ENCODE peak calls at places on chromosomes 2 and 18, in four cellular contexts. L is foreskin fibroblast, R is bronchial epithelial cell, I is transverse colon. K is an unnamed sample.
A peak's percentile ranks its signal among the peaks of the same experiment; 100 is the strongest.

GRCh38 chr2:108407864-108408729 is 30.3 kb downstream of the SULT1C4 start:
- DNase-seq in L (no peak), R (no peak), I (no peak), K (no peak)

GRCh38 chr2:200000444-200001163 is 45.2 kb downstream of the MAIP1 start:
- DNase-seq in R (no peak), I (no peak), L (no peak), K (no peak)

GRCh38 chr2:147845608-147846002 is 776 bp downstream of the ACVR2A start:
- DNase-seq in I (no peak), R (peak; percentile 31), L (peak; percentile 41), K (no peak)

GRCh38 chr2:8685697-8686358 is 4.0 kb downstream of the ID2 start:
- DNase-seq in I (peak; percentile 81), R (no peak), L (peak; percentile 73), K (peak; percentile 93)

GRCh38 chr2:136664713-136665112 is 100.6 kb upstream of the THSD7B start:
- DNase-seq in L (no peak), I (no peak), R (no peak), K (no peak)

GRCh38 chr2:43676322-43677050 is at the start of gene C1GALT1C1L:
- DNase-seq in I (peak; percentile 72), R (peak; percentile 60), L (peak; percentile 68), K (no peak)

GRCh38 chr2:67616749-67617148 is 219.6 kb downstream of the ETAA1 start:
- DNase-seq in I (no peak), L (peak; percentile 60), R (no peak), K (no peak)

GRCh38 chr2:22282902-22283301 is 1102.1 kb upstream of the KLHL29 start:
- DNase-seq in I (no peak), L (no peak), R (no peak), K (no peak)

GRCh38 chr2:26184555-26185303 is 11.8 kb downstream of the GAREM2 start:
- DNase-seq in L (peak; percentile 90), I (peak; percentile 88), R (peak; percentile 34), K (peak; percentile 80)

GRCh38 chr2:215828528-215829184 is 184.7 kb downstream of the MREG start:
- DNase-seq in R (peak; percentile 65), L (peak; percentile 74), I (peak; percentile 58), K (peak; percentile 30)

DNA sequence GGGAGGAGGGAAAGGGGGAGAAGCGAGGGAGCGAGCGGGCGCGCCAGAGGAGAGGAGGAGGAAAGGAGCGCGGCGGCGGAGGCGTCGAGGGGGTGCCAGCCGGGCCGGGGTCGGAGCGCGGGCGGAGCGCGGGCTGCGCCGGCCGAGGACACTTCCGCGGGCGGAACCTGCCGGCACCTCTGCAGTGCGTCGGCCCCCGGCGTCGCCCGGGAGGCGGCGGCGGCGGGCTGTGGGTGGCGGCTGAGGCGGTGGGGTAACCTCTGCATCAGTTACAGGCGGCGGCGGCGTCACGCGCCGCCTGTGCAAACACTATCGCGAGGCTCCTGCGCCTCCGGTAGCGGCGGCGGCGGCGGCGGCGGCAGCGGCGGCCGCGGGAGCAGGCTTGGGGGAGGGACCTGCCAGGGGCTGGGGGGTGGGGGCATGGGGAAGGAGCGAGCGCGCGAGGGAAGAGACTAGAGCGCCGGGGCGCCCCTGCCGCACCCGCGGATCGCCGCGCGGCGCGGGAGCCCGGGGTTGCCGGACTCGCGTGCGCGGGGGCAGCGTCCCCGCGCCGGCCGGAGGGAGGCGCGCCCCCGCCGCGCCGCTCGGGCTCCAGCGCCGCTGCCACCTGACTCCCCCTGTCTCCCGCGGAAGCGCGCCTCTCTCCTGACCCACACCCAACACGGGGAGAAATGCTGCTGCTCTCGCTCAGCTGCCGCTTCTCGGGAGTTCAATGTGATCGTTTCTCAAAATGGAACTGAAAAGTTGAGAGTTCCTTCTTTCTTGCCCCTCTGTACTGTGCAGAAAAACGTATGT is at the start of gene TLK1:
- DNase-seq in I (peak; percentile 83), L (peak; percentile 84), R (peak; percentile 45), K (peak; percentile 55)
- TF ChIP-seq CTCF in I (no peak), L (no peak), R (peak; percentile 7), K (no peak)

GRCh38 chr2:62741127-62741526 is 35.6 kb downstream of the EHBP1 start:
- DNase-seq in R (no peak), I (no peak), L (no peak), K (no peak)
- TF ChIP-seq CTCF in R (no peak), I (no peak), L (no peak), K (no peak)

DNA sequence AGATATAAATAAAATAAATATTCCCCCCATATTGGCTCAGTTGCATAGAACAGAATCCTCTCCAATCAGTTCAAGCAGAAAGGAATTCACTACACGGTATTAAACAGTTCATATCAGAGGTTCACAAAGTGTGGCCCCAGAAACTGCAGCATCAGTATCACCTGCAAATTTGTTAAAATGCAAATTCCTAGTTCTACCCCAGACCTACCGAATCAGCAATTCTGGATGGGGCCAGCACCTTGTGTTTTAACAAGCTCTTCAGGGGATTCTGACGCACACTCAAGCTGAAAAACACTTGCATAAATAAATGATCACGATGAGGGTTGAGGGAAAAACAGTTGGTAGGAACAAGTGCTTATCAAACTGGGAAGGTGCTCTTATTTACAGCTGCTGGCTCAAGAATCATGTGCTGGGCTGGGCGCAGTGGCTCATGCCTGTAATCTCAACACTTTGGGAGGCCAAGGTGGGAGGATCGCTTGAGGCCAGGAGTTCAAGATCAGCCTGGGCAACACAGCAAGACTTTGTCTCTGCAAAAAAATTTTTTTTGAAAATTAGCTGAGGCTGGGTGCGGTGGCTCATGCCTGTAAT is 6.4 kb downstream of the GTF3C2 start:
- DNase-seq in L (no peak), I (no peak), R (no peak), K (no peak)
- TF ChIP-seq CTCF in L (no peak), I (no peak), R (no peak), K (no peak)

DNA sequence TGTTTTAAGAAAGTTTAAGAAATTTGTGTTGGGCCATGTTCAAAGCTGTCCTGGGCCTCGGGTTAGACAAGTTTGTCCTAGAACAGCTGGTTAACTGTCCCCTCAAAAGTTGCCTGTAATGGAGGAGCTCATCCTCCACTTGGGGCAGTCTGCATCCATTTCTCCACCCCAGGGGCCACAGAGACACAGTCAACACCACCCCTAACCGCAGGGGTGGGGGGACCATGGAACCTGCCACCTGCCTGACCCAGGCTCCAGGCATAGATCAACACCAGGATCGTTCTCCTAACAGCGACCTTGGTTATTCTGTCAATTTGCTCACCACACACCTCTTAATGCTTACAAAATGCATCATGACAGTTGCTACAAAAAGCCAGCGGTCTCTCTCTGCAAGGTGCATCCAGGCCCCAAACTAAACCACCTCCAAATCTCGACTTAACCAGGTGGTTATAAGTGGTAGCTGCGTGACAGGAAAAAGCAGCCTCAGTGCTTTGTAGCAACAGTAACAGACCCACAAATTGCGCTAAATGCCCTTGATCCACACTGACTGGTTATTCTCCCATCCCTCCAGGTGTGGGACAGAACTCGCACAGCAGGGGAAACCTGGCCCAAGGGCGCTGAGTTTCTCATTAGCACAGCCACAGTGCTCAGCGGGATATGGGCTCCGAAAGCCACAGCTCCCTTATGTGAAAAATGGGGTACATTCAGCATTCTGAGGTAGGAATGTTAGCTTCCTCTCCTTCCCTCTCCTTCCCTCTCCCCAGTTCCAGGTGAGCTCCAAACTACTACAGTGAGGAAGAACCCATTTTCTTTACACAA is 48.0 kb downstream of the HDLBP start:
- DNase-seq in R (no peak), I (no peak), L (no peak), K (no peak)
- TF ChIP-seq CTCF in R (no peak), I (no peak), L (no peak), K (no peak)

DNA sequence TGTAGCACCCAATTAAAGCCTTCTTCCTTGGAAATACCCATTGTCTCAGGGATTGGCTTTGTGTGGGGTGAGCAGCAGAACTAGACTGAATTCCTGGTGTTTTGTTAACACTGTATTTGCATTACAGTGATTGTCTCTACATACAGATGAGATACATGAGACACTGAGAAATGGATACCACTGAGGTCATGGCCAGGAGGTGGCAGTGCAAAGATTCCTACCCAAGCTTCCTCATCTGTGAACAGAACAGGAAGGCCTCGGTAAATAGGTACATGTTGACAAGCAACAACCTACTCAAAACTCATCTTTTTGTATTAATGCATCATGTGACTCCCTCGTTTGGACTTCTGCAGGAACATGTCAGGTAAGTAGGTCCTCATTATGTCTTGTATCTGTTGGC is 445.8 kb upstream of the RGPD4 start:
- DNase-seq in R (peak; percentile 20), I (no peak), L (no peak), K (no peak)
- TF ChIP-seq CTCF in R (peak; percentile 7), I (no peak), L (no peak), K (no peak)

GRCh38 chr2:211748339-211748738 is 790.3 kb downstream of the ERBB4 start:
- DNase-seq in L (no peak), R (no peak), I (no peak), K (no peak)

GRCh38 chr2:211745295-211746097 is 793.1 kb downstream of the ERBB4 start:
- DNase-seq in R (peak; percentile 45), I (peak; percentile 29), L (peak; percentile 34), K (peak; percentile 36)

GRCh38 chr2:211744379-211744778 is 794.2 kb downstream of the ERBB4 start:
- DNase-seq in L (no peak), R (no peak), I (no peak), K (no peak)
- TF ChIP-seq CTCF in L (no peak), R (no peak), I (no peak), K (no peak)

GRCh38 chr18:7393080-7393479 is 162.2 kb downstream of the LRRC30 start:
- DNase-seq in R (no peak), I (no peak), L (no peak), K (no peak)

GRCh38 chr18:7394041-7394440 is 163.2 kb downstream of the LRRC30 start:
- DNase-seq in I (no peak), R (no peak), L (no peak), K (no peak)

GRCh38 chr18:7390731-7391492 is 160.0 kb downstream of the LRRC30 start:
- DNase-seq in I (no peak), R (no peak), L (no peak), K (no peak)

DNA sequence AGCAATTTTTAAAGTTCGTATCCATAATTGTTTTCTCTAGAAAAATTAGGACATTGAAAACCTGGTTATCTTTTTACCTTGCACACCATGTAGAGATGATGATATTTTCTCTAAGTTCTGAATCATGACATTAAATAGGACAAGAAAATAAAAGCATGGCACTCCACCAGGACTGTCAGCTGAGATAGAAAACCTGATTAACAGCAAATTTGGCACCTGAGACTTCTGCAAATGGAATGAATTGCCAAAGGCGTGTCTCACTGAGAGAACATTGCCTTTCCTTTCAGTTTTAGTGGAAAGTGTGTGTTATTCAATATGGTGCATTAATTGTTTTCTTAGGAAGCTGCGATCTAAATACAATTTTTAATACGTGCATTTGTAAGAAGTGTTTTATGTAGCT is 164.7 kb downstream of the LRRC30 start:
- DNase-seq in I (no peak), L (no peak), R (no peak), K (no peak)
- TF ChIP-seq CTCF in I (no peak), L (no peak), R (no peak), K (no peak)

GRCh38 chr18:50582500-50582899 is 22.6 kb downstream of the MAPK4 start:
- DNase-seq in I (no peak), R (no peak), L (no peak), K (no peak)

GRCh38 chr18:50581517-50581916 is 21.6 kb downstream of the MAPK4 start:
- DNase-seq in I (no peak), R (no peak), L (no peak), K (no peak)

GRCh38 chr18:50590625-50591024 is 30.7 kb downstream of the MAPK4 start:
- DNase-seq in R (no peak), I (no peak), L (no peak), K (no peak)

GRCh38 chr18:50586710-50587109 is 26.8 kb downstream of the MAPK4 start:
- DNase-seq in R (no peak), L (no peak), I (no peak), K (no peak)
- TF ChIP-seq CTCF in R (no peak), L (no peak), I (no peak), K (peak; percentile 56)

GRCh38 chr2:62731275-62731674 is 25.8 kb downstream of the EHBP1 start:
- DNase-seq in R (no peak), L (no peak), I (no peak), K (no peak)
- TF ChIP-seq CTCF in R (no peak), L (no peak), I (no peak), K (no peak)

GRCh38 chr2:57516740-57517340 is 529.8 kb upstream of the VRK2 start:
- DNase-seq in R (peak; percentile 56), I (no peak), L (peak; percentile 31), K (no peak)
- TF ChIP-seq CTCF in R (peak; percentile 33), I (peak; percentile 60), L (peak; percentile 22), K (peak; percentile 79)

K was measured in neural crest cell.